ENCODE peak calls at places on chromosomes 6 and 20, in eight cellular contexts. H is aorta; W is tibial artery; F is ELF-1; G is T-helper 2 cell; T is 8988T; I is activated naive CD8-positive, alpha-beta T cell treated with anti-CD3 and anti-CD28 coated beads for 36 hours; Q is AG04450. V is an unnamed sample.

GRCh38 chr6:152993431-152993830 is 9.1 kb downstream of the MTRF1L start:
- DNase-seq in G (no peak), H (no peak), T (no peak), F (no peak), Q (no peak), W (no peak), I (no peak), V (no peak)

GRCh38 chr6:29087213-29087612 is at the start of gene OR2B3:
- DNase-seq in G (no peak), W (no peak), F (no peak), T (no peak), I (no peak), H (no peak), Q (no peak), V (no peak)

GRCh38 chr6:151067684-151068596 is 171.8 kb upstream of the AKAP12 start:
- DNase-seq in W (peak; percentile 85), F (no peak), H (peak; percentile 85), Q (peak; percentile 83), I (no peak), G (no peak), T (no peak), V (no peak)

GRCh38 chr6:159152014-159152413 is 17.2 kb upstream of the FNDC1 start:
- DNase-seq in H (no peak), T (no peak), F (no peak), G (no peak), W (no peak), I (no peak), Q (no peak), V (no peak)

GRCh38 chr6:145071836-145072235 is 663.5 kb downstream of the EPM2A start:
- DNase-seq in I (no peak), F (no peak), T (no peak), G (no peak), Q (peak; percentile 64), H (no peak), W (no peak), V (no peak)

GRCh38 chr20:14829897-14830296 is 492.5 kb upstream of the FLRT3 start:
- DNase-seq in G (no peak), T (no peak), W (no peak), H (no peak), F (no peak), Q (no peak), I (no peak), V (no peak)

GRCh38 chr6:1509241-1509640 is 100.5 kb upstream of the FOXC1 start:
- DNase-seq in I (no peak), Q (no peak), H (no peak), F (no peak), T (no peak), W (no peak), G (no peak), V (no peak)

GRCh38 chr6:166781331-166781730 is 154.3 kb upstream of the RPS6KA2 start:
- DNase-seq in W (peak; percentile 58), T (no peak), Q (no peak), G (no peak), F (no peak), I (no peak), H (peak; percentile 42), V (no peak)

GRCh38 chr20:47606414-47607207 is 104.9 kb downstream of the NCOA3 start:
- DNase-seq in I (no peak), G (no peak), F (no peak), T (no peak), H (no peak), Q (no peak), W (no peak), V (no peak)

GRCh38 chr20:47784599-47785320 is 521 bp downstream of the SULF2 start:
- DNase-seq in Q (no peak), T (peak; percentile 83), F (peak; percentile 67), W (no peak), G (no peak), H (no peak), I (no peak), V (no peak)

GRCh38 chr6:166010136-166010535 is 157.5 kb downstream of the TBXT start:
- DNase-seq in W (no peak), H (no peak), Q (no peak), G (no peak), F (no peak), T (no peak), I (no peak), V (no peak)

V was measured in stimulated activated naive B cell treated with anti-CD40 and anti-IgM and Interleukin-4, amounts not matched to agents 10 μg/mL and 1 μg/mL and 100 μg/mL, for 72 hours.